ENCODE peak calls at places on chromosomes 13 and 19, in ten cellular contexts. V is stomach, R is HL-60, J is suprapubic skin, O is K562, L is upper lobe of left lung, E is breast epithelium, S is prostate gland, C is spleen, I is SK-N-SH. Q is an unnamed sample.

GRCh38 chr19:41530184-41530534 is 45.8 kb upstream of the CEACAM21 start:
- DNase-seq in V (no peak), R (no peak), J (no peak), O (no peak), L (no peak), E (no peak), S (no peak), C (no peak), I (no peak), Q (no peak)

GRCh38 chr13:95099541-95099940 is 201.7 kb downstream of the ABCC4 start:
- DNase-seq in V (peak), R (no peak), J (no peak), O (no peak), L (no peak), E (no peak), S (no peak), C (no peak), I (no peak), Q (no peak)

GRCh38 chr19:40521276-40521675 is 54.5 kb downstream of the SPTBN4 start:
- DNase-seq in V (no peak), R (peak), J (no peak), O (no peak), L (no peak), E (no peak), S (no peak), C (no peak), I (no peak), Q (no peak)

GRCh38 chr19:29502581-29502850 is 23.3 kb upstream of the VSTM2B start:
- DNase-seq in V (no peak), R (no peak), J (no peak), O (no peak), L (no peak), E (no peak), S (no peak), C (no peak), I (no peak), Q (no peak)

GRCh38 chr13:44906758-44907157 is 82.5 kb downstream of the NUFIP1 start:
- DNase-seq in V (peak), R (no peak), J (no peak), O (no peak), L (no peak), E (no peak), S (peak), C (no peak), I (no peak), Q (no peak)

GRCh38 chr19:21047712-21048111 is 27.3 kb downstream of the ZNF430 start:
- DNase-seq in V (no peak), R (no peak), J (no peak), O (no peak), L (no peak), E (no peak), S (no peak), C (no peak), I (no peak), Q (no peak)

GRCh38 chr13:44309771-44310767 is 63.6 kb upstream of the SERP2 start:
- DNase-seq in V (peak), R (no peak), J (no peak), O (no peak), L (no peak), E (no peak), S (peak), C (no peak), I (no peak), Q (no peak)

GRCh38 chr13:98422046-98422445 is 154.9 kb downstream of the STK24 start:
- DNase-seq in V (no peak), R (no peak), J (no peak), O (no peak), L (no peak), E (no peak), S (no peak), C (no peak), I (no peak), Q (no peak)

GRCh38 chr19:34332027-34332786 is 32.8 kb upstream of the GPI start:
- DNase-seq in V (no peak), R (no peak), J (no peak), O (no peak), L (no peak), E (no peak), S (no peak), C (no peak), I (no peak), Q (no peak)

GRCh38 chr13:39362652-39363390 is 240.2 kb downstream of the LHFPL6 start:
- DNase-seq in V (no peak), R (no peak), J (no peak), O (no peak), L (no peak), E (no peak), S (no peak), C (no peak), I (no peak), Q (no peak)

GRCh38 chr19:7942981-7943443 is 454 bp downstream of the TIMM44 start:
- DNase-seq in V (no peak), R (no peak), J (peak), O (peak), L (no peak), E (no peak), S (no peak), C (no peak), I (peak), Q (no peak)

GRCh38 chr13:46748300-46748699 is 48.7 kb downstream of the ESD start:
- DNase-seq in V (no peak), R (peak), J (no peak), O (no peak), L (no peak), E (no peak), S (no peak), C (no peak), I (peak), Q (no peak)

GRCh38 chr13:49602005-49602404 is 16.6 kb upstream of the RCBTB1 start:
- DNase-seq in V (no peak), R (no peak), J (no peak), O (no peak), L (no peak), E (no peak), S (peak), C (no peak), I (no peak), Q (no peak)

GRCh38 chr19:43469160-43469480 is 3.7 kb upstream of the LYPD3 start:
- DNase-seq in V (no peak), R (no peak), J (no peak), O (no peak), L (no peak), E (no peak), S (no peak), C (no peak), I (no peak), Q (no peak)

GRCh38 chr19:3914199-3914598 is 18.7 kb upstream of the NMRK2 start:
- DNase-seq in V (no peak), R (no peak), J (no peak), O (no peak), L (no peak), E (no peak), S (no peak), C (no peak), I (no peak), Q (no peak)

GRCh38 chr13:60627071-60627686 is 230.2 kb downstream of the TDRD3 start:
- DNase-seq in V (no peak), R (peak), J (no peak), O (peak), L (no peak), E (no peak), S (no peak), C (no peak), I (peak), Q (no peak)

GRCh38 chr13:77514336-77514726 is 21.2 kb upstream of the SCEL start:
- DNase-seq in V (no peak), R (no peak), J (no peak), O (no peak), L (no peak), E (no peak), S (no peak), C (no peak), I (no peak), Q (no peak)

GRCh38 chr19:3146677-3147100 is 10.9 kb downstream of the GNA15 start:
- DNase-seq in V (no peak), R (peak), J (peak), O (peak), L (peak), E (no peak), S (no peak), C (peak), I (peak), Q (no peak)

GRCh38 chr13:89740994-89741678 is 1606.4 kb upstream of the MIR17HG start:
- DNase-seq in V (no peak), R (no peak), J (peak), O (no peak), L (no peak), E (no peak), S (no peak), C (peak), I (no peak), Q (no peak)

GRCh38 chr13:100483836-100484381 is 104.7 kb downstream of the GGACT start:
- DNase-seq in V (no peak), R (no peak), J (no peak), O (no peak), L (no peak), E (no peak), S (no peak), C (no peak), I (no peak), Q (no peak)

GRCh38 chr19:5345895-5346386 is 5.3 kb upstream of the PTPRS start:
- DNase-seq in V (no peak), R (no peak), J (no peak), O (no peak), L (no peak), E (no peak), S (no peak), C (peak), I (no peak), Q (no peak)

GRCh38 chr19:34120846-34121639 is 51.3 kb upstream of the LSM14A start:
- DNase-seq in V (peak), R (peak), J (no peak), O (peak), L (no peak), E (no peak), S (no peak), C (no peak), I (peak), Q (no peak)

GRCh38 chr13:78593652-78594494 is 9.5 kb downstream of the POU4F1 start:
- DNase-seq in V (no peak), R (no peak), J (no peak), O (no peak), L (no peak), E (no peak), S (no peak), C (no peak), I (no peak), Q (no peak)

GRCh38 chr13:97417698-97418097 is 16.3 kb upstream of the RAP2A start:
- DNase-seq in V (no peak), R (no peak), J (no peak), O (no peak), L (no peak), E (no peak), S (no peak), C (no peak), I (no peak), Q (no peak)

GRCh38 chr19:7346488-7346971 is 2.2 kb upstream of the ARHGEF18 start:
- DNase-seq in V (no peak), R (no peak), J (peak), O (no peak), L (no peak), E (no peak), S (no peak), C (peak), I (no peak), Q (no peak)

GRCh38 chr13:24052547-24052981 is 108.0 kb upstream of the SPATA13 start:
- DNase-seq in V (no peak), R (no peak), J (no peak), O (peak), L (no peak), E (no peak), S (no peak), C (no peak), I (peak), Q (no peak)

GRCh38 chr19:18778826-18779354 is 12.2 kb downstream of the COMP start:
- DNase-seq in V (no peak), R (no peak), J (no peak), O (no peak), L (no peak), E (no peak), S (no peak), C (no peak), I (no peak), Q (no peak)

GRCh38 chr13:42814868-42815267 is 33.5 kb downstream of the FAM216B start:
- DNase-seq in V (no peak), R (no peak), J (no peak), O (no peak), L (no peak), E (no peak), S (no peak), C (no peak), I (peak), Q (no peak)

GRCh38 chr13:52371736-52372247 is 34.2 kb downstream of the THSD1 start:
- DNase-seq in V (no peak), R (no peak), J (no peak), O (no peak), L (no peak), E (no peak), S (no peak), C (no peak), I (peak), Q (no peak)

GRCh38 chr13:32587014-32587773 is 942 bp downstream of the PDS5B start:
- DNase-seq in V (peak), R (peak), J (peak), O (peak), L (peak), E (peak), S (peak), C (peak), I (peak), Q (peak)

GRCh38 chr13:25415196-25415595 is 43.4 kb downstream of the ATP8A2 start:
- DNase-seq in V (no peak), R (no peak), J (no peak), O (no peak), L (no peak), E (no peak), S (no peak), C (no peak), I (no peak), Q (no peak)

GRCh38 chr19:3075605-3076431 is 13.5 kb upstream of the TLE5 start:
- DNase-seq in V (peak), R (peak), J (no peak), O (peak), L (peak), E (peak), S (no peak), C (peak), I (peak), Q (peak)

GRCh38 chr13:73274147-73274546 is 215.3 kb downstream of the KLF5 start:
- DNase-seq in V (no peak), R (no peak), J (no peak), O (no peak), L (no peak), E (no peak), S (no peak), C (no peak), I (no peak), Q (no peak)

GRCh38 chr13:90696254-90696653 is 651.2 kb upstream of the MIR17HG start:
- DNase-seq in V (no peak), R (no peak), J (no peak), O (no peak), L (no peak), E (no peak), S (no peak), C (no peak), I (no peak), Q (no peak)

GRCh38 chr13:112510987-112511715 is 76.8 kb downstream of the TUBGCP3 start:
- DNase-seq in V (no peak), R (no peak), J (no peak), O (no peak), L (no peak), E (no peak), S (no peak), C (no peak), I (no peak), Q (no peak)

GRCh38 chr13:41562083-41562482 is 104.7 kb downstream of the RGCC start:
- DNase-seq in V (no peak), R (no peak), J (no peak), O (no peak), L (no peak), E (no peak), S (no peak), C (no peak), I (no peak), Q (no peak)

GRCh38 chr13:111493468-111493867 is 173.0 kb downstream of the TEX29 start:
- DNase-seq in V (peak), R (no peak), J (no peak), O (no peak), L (no peak), E (peak), S (no peak), C (no peak), I (no peak), Q (no peak)

GRCh38 chr13:37835392-37835791 is 34.2 kb downstream of the TRPC4 start:
- DNase-seq in V (no peak), R (no peak), J (no peak), O (no peak), L (no peak), E (no peak), S (no peak), C (no peak), I (no peak), Q (no peak)

GRCh38 chr13:31073859-31074718 is 87.6 kb downstream of the HSPH1 start:
- DNase-seq in V (no peak), R (no peak), J (no peak), O (no peak), L (peak), E (no peak), S (peak), C (no peak), I (no peak), Q (peak)

GRCh38 chr19:17260842-17261325 is 3.7 kb downstream of the USHBP1 start:
- DNase-seq in V (peak), R (peak), J (peak), O (peak), L (peak), E (peak), S (peak), C (peak), I (peak), Q (peak)
- TF ChIP-seq POLR2AphosphoS5 in V (peak), R (no peak), J (no peak), O (no peak), L (no peak), E (peak), S (peak), C (peak), I (no peak), Q (no peak)

GRCh38 chr19:48290923-48291700 is 21.2 kb downstream of the ZNF114 start:
- DNase-seq in V (peak), R (peak), J (peak), O (peak), L (peak), E (peak), S (peak), C (peak), I (peak), Q (no peak)
- TF ChIP-seq POLR2AphosphoS5 in V (peak), R (no peak), J (no peak), O (no peak), L (no peak), E (no peak), S (peak), C (no peak), I (no peak), Q (no peak)

DNA sequence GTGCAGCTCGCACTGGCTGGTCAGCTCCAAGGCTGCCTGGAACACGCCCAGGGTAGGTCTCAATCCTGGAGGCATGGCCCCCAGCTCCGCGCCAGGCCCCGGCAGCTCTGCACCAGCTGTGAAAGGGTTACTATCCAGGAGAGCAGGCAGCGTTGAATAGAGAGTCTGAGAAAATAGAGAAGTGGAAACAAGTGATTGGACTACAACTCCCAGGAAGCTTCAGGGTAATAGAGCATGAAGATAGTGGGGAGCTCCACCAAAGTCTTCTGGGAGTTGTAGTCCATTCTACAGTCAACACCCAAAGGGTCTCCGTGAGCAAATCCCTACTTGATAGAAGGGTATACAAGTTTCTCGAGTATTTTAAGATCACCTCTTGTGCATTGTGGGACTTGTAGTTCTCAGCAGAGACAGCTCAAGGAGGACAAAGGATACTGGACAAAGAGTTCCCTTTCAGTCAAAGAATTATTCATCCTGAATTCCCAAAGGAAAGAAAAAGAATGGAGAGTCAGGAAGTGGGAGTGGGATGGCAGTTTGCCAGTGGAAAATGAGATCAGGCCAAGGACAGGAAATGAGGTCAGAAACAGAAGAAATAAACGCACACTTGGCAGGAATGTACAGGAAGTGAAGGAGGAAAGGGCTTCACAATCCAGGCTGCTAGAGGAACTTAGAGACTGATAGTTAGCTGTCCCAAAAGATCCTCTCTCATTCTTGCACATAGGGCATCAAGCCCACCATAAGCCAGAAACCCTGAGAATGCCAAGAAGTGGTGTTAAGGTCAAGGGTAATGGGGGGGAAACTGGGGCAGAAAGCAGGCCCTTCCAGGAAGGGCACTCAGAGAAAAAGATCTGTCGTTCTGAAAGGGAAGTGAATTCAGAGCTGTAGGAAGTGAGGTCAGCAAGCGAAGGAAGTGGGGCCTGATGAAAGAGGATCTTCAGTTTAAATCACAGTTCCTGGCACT is 5.5 kb upstream of the MAMSTR start:
- DNase-seq in V (no peak), R (peak), J (no peak), O (peak), L (no peak), E (no peak), S (no peak), C (no peak), I (peak), Q (no peak)
- TF ChIP-seq POLR2AphosphoS5 in V (no peak), R (no peak), J (no peak), O (no peak), L (peak), E (peak), S (peak), C (peak), I (no peak), Q (no peak)

GRCh38 chr19:55216461-55217198 is 7.3 kb upstream of the PTPRH start:
- DNase-seq in V (peak), R (peak), J (peak), O (peak), L (peak), E (peak), S (peak), C (peak), I (peak), Q (no peak)
- TF ChIP-seq POLR2AphosphoS5 in V (peak), R (no peak), J (no peak), O (peak), L (peak), E (peak), S (peak), C (peak), I (peak), Q (no peak)

DNA sequence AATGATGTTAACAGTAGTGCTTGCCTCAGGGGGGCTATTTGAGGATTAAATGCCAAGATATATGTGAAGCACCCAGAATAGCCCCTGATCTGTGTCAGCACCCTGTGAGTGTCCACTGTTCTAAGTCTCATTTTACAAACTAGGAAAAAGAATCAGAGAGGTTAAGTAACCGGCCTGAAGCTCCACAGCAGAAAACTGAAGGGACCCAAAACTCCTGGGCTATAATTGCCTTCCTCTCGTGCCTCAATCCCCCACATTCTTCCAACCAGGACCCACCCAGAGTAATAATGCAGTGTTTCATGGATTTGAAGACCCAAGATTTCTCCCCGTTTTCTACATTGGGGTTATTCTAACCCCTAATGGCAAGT is 2.3 kb downstream of the PVR start:
- DNase-seq in V (no peak), R (no peak), J (no peak), O (no peak), L (no peak), E (no peak), S (no peak), C (no peak), I (no peak), Q (no peak)
- TF ChIP-seq POLR2AphosphoS5 in V (no peak), R (no peak), J (no peak), O (no peak), L (no peak), E (no peak), S (no peak), C (no peak), I (no peak), Q (no peak)

DNA sequence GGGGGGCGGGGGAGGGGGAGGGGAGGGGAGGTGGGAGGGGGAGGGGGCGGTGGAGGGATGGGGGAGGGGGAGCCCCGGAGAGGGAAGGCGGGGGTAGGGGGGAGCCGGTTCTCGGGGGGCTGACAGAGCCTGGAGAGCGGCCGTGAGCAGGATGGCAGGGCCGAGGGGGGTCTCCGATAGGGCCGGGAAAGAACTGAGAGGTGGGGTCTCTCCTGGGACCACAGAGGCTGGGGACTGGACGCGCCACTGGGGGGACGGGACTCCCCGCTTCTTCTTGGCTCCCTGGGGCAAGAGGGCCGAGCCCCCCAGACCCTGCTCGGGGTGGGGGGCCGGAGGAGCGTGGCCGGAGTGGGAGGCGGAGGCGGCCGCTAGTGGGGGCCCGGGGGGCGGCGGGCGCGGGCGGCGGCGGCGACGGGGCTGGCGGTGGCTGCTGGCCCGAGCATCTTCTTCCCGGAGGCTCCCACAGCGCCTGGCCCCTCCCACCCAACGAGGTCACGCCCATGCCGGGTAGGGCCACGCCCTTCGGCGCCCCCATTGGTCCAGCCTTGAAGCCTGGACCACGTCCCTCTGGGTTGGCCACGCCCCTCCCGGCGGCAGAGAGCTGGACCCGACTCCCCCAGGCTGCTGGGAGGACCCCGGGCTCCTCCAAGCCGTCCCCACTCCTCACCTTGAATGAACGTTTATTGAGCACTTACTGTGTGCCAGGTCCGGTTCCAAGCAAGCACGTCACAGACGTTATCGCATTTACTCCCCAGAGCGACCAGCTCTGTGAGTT is at the start of gene NOVA2:
- DNase-seq in V (peak), R (no peak), J (no peak), O (peak), L (peak), E (no peak), S (no peak), C (peak), I (peak), Q (peak)
- TF ChIP-seq POLR2AphosphoS5 in V (no peak), R (no peak), J (no peak), O (no peak), L (no peak), E (no peak), S (no peak), C (no peak), I (no peak), Q (no peak)

Q was measured in GM12892.